ENCODE peak calls at places on chromosomes 1 and 21, in seven cellular contexts. D, W, L, F, X, V and H are unnamed samples.

GRCh38 chr1:55560246-55560645 is 345.1 kb upstream of the USP24 start:
- DNase-seq in L (no peak), W (no peak), F (no peak), D (no peak), V (no peak), X (no peak), H (no peak)

GRCh38 chr1:110591956-110592355 is 14.2 kb downstream of the KCNA2 start:
- DNase-seq in F (no peak), X (no peak), V (no peak), W (no peak), D (no peak), L (no peak), H (no peak)

GRCh38 chr1:26109229-26110164 is 2.1 kb upstream of the PDIK1L start:
- DNase-seq in D (no peak), F (no peak), V (no peak), L (no peak), W (no peak), X (no peak), H (no peak)

GRCh38 chr1:110628356-110629105 is 22.4 kb upstream of the KCNA2 start:
- DNase-seq in D (no peak), L (no peak), V (no peak), X (no peak), W (no peak), F (no peak), H (no peak)

GRCh38 chr1:25099343-25099951 is 132.9 kb downstream of the SYF2 start:
- DNase-seq in F (no peak), V (peak; percentile 10), D (no peak), X (no peak), W (no peak), L (no peak), H (no peak)

GRCh38 chr1:243793298-243793697 is 56.7 kb downstream of the AKT3 start:
- DNase-seq in X (no peak), L (no peak), F (no peak), W (no peak), V (no peak), D (no peak), H (no peak)

GRCh38 chr1:169928438-169929209 is 34.9 kb upstream of the SCYL3 start:
- DNase-seq in W (no peak), D (peak; percentile 61), V (peak; percentile 62), F (no peak), X (peak; percentile 70), L (peak; percentile 54), H (no peak)

GRCh38 chr1:2859219-2859880 is 57.9 kb upstream of the TTC34 start:
- DNase-seq in L (no peak), V (no peak), W (no peak), D (no peak), F (no peak), X (no peak), H (no peak)

GRCh38 chr1:77514871-77515776 is 167.3 kb downstream of the ZZZ3 start:
- DNase-seq in V (peak; percentile 71), W (peak; percentile 77), X (peak; percentile 59), L (no peak), F (no peak), D (no peak), H (peak; percentile 68)

GRCh38 chr1:85581138-85581801 is 709 bp downstream of the CCN1 start:
- DNase-seq in D (peak; percentile 69), X (peak; percentile 87), L (peak; percentile 88), W (no peak), F (no peak), V (peak; percentile 89), H (no peak)

GRCh38 chr1:64685247-64685646 is 59.6 kb upstream of the RAVER2 start:
- DNase-seq in X (no peak), V (no peak), F (no peak), L (no peak), D (no peak), W (no peak), H (no peak)

GRCh38 chr1:154350383-154350782 is 25.1 kb downstream of the ATP8B2 start:
- DNase-seq in D (no peak), V (no peak), W (no peak), X (no peak), F (no peak), L (no peak), H (no peak)

GRCh38 chr1:182839209-182840065 is at the start of gene DHX9:
- DNase-seq in W (peak; percentile 74), L (peak; percentile 97), F (peak; percentile 92), X (peak; percentile 87), D (peak; percentile 82), V (peak; percentile 80), H (peak; percentile 52)

GRCh38 chr1:3674100-3675094 is 22.1 kb downstream of the TP73 start:
- DNase-seq in V (no peak), D (no peak), F (no peak), W (no peak), X (no peak), L (no peak), H (no peak)

GRCh38 chr1:33327587-33328325 is 6.9 kb upstream of the A3GALT2 start:
- DNase-seq in D (peak; percentile 80), F (no peak), W (peak; percentile 82), X (peak; percentile 97), V (peak; percentile 100), L (peak; percentile 46), H (peak; percentile 62)

GRCh38 chr1:245906207-245906606 is 600.9 kb downstream of the SMYD3 start:
- DNase-seq in F (no peak), L (no peak), V (no peak), D (no peak), W (no peak), X (no peak), H (no peak)

GRCh38 chr1:244271909-244272308 is 179.8 kb downstream of the ADSS2 start:
- DNase-seq in L (no peak), F (no peak), V (no peak), W (no peak), X (no peak), D (no peak), H (no peak)

GRCh38 chr1:14767075-14767474 is 168.6 kb downstream of the KAZN start:
- DNase-seq in L (no peak), F (no peak), D (no peak), W (no peak), X (no peak), V (no peak), H (no peak)

GRCh38 chr1:19465123-19465522 is 20.2 kb downstream of the CAPZB start:
- DNase-seq in V (peak; percentile 54), X (no peak), L (no peak), D (no peak), W (no peak), F (no peak), H (no peak)

GRCh38 chr1:201396859-201397464 is 2.2 kb downstream of the LAD1 start:
- DNase-seq in F (no peak), D (peak; percentile 100), X (no peak), L (peak; percentile 86), V (no peak), W (no peak), H (no peak)

GRCh38 chr1:235317179-235317578 is 10.8 kb downstream of the ARID4B start:
- DNase-seq in L (no peak), V (no peak), W (no peak), F (no peak), X (no peak), D (no peak), H (no peak)

GRCh38 chr1:119859647-119860046 is 36.7 kb downstream of the ADAM30 start:
- DNase-seq in W (peak; percentile 42), D (peak; percentile 87), F (no peak), X (peak; percentile 75), V (peak; percentile 79), L (no peak), H (no peak)

DNA sequence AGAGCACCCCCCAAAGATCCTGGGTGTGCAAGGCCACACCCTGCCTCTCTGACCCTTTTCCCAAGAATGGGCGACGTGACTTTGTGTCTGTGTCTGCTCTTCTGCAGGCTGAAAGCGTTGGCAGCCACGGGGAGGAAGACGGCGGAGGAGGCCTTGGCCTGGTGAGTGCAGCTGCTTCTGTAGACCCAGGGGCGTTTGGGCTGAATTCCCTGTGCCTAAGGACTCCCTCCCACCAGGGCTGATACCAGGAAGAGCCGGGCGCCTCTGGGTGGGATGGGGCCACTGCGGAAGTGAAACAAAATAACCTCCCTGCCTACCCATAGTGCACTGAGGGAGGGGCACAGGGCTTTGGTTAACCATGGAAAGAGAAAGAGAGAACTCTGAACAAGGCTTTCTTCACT is 2.5 kb downstream of the UBASH3A start:
- DNase-seq in W (no peak), X (no peak), V (no peak), F (no peak), L (no peak), D (no peak), H (no peak)
- H3K4me3 ChIP-seq in W (no peak overlapping the region), X (no peak overlapping the region), V (no peak overlapping the region), F (peak overlapping the region; percentile 55), L (no peak overlapping the region), D (no peak overlapping the region), H (no peak overlapping the region)

DNA sequence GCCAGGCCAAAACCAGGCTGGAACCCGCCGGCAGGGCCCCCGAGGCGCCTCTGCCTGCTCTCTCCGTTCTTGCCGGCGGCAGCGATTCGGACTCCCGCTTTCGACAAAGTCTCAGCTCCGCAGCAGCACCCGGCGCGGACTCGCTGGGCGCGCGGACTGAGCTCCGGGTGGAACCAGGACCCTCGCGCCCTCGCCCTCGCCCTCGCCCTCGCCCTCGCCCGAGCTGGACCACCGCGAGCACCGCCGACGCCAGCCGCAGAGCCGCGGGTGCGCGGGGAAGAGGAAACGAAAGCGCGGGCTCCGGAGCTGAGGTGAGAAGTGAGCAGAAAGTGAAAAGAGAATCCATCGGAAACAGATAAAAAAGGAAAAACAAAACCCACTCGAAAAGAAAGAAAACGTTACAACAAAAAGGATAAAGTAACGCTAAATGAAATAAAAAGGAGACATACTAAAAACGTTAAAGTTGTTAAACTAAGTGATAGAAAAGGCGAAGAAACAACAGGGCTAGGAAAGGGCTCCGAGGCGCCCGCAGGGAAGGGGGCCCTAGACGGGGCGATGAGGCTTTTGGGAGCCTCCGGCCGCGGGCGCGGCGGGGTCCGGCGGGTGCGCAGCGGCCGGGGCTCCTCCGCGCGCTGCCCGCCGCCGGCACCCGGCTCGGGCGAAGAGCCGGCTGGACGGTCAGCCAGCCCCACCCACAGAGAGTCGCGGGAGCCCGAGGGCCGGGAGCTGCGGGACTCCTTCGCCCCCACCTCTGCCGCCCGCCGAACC is 64.8 kb downstream of the MEF2D start:
- DNase-seq in W (no peak), V (peak; percentile 12), D (no peak), F (no peak), L (no peak), X (no peak), H (no peak)
- H3K4me3 ChIP-seq in W (peak overlapping the region; percentile 12), V (no peak overlapping the region), D (no peak overlapping the region), F (peak overlapping the region; percentile 60), L (peak overlapping the region; percentile 7), X (no peak overlapping the region), H (no peak overlapping the region)

DNA sequence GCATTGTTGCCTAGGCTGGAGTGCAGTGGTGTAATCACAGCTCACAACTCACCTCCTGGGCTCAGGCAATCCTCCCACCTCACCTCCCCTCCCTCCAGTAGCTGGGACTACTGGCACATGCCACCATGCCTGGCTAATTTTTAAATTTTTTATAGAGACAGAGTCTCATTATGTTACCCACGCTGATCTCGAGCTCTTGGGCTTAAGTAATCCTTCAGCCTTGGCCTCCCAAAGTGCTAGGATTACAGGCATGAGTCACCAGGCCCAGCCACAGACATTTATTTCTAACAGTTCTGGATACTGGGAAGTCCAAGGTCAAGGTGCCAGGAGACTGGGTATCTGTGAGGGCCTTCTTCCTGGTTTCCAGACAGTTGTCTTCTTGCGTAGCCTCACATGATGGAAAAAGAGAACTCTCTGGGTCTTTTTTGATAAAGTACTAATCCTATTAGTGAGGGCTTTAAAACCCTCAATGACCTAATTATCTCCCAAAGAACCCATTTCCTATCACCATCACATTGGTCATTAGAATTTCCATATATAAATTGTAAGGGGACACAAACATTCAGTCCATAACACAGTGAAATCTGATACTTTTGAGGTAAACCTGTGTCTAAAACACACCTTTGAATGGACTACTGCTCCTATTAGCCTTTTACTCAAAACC is 67.9 kb downstream of the PHACTR4 start:
- DNase-seq in X (peak; percentile 79), W (peak; percentile 46), L (peak; percentile 68), F (no peak), D (peak; percentile 71), V (peak; percentile 85), H (peak; percentile 77)
- H3K4me3 ChIP-seq in X (peak overlapping the region; percentile 27), W (peak overlapping the region; percentile 50), L (no peak overlapping the region), F (no peak overlapping the region), D (peak overlapping the region; percentile 67), V (no peak overlapping the region), H (no peak overlapping the region)

GRCh38 chr1:61089338-61089737 is 7.0 kb downstream of the NFIA start:
- DNase-seq in W (no peak), D (peak; percentile 39), X (no peak), L (no peak), F (no peak), V (no peak), H (no peak)
- H3K4me3 ChIP-seq in W (no peak overlapping the region), D (no peak overlapping the region), X (no peak overlapping the region), L (no peak overlapping the region), F (no peak overlapping the region), V (no peak overlapping the region), H (no peak overlapping the region)